ENCODE peak calls at places on chromosomes 1 and 21, in ten cellular contexts. N, G, E, C, S, A, V, M, L and B are unnamed samples.

GRCh38 chr1:236181059-236181458 is 38.7 kb downstream of the GPR137B start:
- DNase-seq in V (no peak), M (no peak), N (peak), E (peak), A (no peak), L (peak), C (no peak), S (no peak), G (no peak), B (peak)

GRCh38 chr21:39107739-39108138 is 75.5 kb downstream of the PSMG1 start:
- DNase-seq in C (no peak), A (no peak), G (no peak), V (no peak), L (no peak), M (no peak), N (no peak), S (no peak), E (no peak), B (no peak)

GRCh38 chr1:13479171-13479856 is 34.5 kb downstream of the LRRC38 start:
- DNase-seq in C (no peak), G (no peak), E (no peak), A (no peak), L (no peak), S (no peak), M (no peak), N (no peak), V (no peak), B (no peak)

GRCh38 chr1:77536813-77537212 is 145.6 kb downstream of the ZZZ3 start:
- DNase-seq in G (no peak), E (peak), V (no peak), L (peak), S (no peak), C (no peak), A (no peak), M (no peak), N (peak), B (peak)

GRCh38 chr1:113396585-113396984 is 6.3 kb downstream of the MAGI3 start:
- DNase-seq in A (no peak), L (peak), M (no peak), V (no peak), C (no peak), G (no peak), S (no peak), E (peak), N (peak), B (peak)

GRCh38 chr1:22738522-22738921 is 27.9 kb downstream of the EPHB2 start:
- DNase-seq in E (peak), M (no peak), G (no peak), S (no peak), V (no peak), N (peak), C (no peak), A (no peak), L (no peak), B (no peak)

GRCh38 chr1:205528887-205529825 is 24.7 kb downstream of the CDK18 start:
- DNase-seq in E (peak), G (peak), N (peak), M (peak), S (peak), C (peak), A (peak), L (peak), V (peak), B (peak)

GRCh38 chr1:159014003-159014571 is 4.4 kb downstream of the IFI16 start:
- DNase-seq in L (no peak), G (no peak), C (no peak), V (no peak), A (no peak), S (no peak), M (no peak), N (no peak), E (no peak), B (no peak)

GRCh38 chr1:220182656-220183055 is 88.7 kb downstream of the IARS2 start:
- DNase-seq in L (no peak), E (no peak), A (no peak), C (no peak), V (no peak), S (no peak), N (no peak), M (no peak), G (no peak), B (no peak)

GRCh38 chr1:6858586-6858985 is 73.3 kb downstream of the CAMTA1 start:
- DNase-seq in A (no peak), G (no peak), M (no peak), L (no peak), V (no peak), N (no peak), C (no peak), E (no peak), S (no peak), B (peak)